ENCODE peak calls at places on chromosomes 16 and 17, in six cellular contexts. One of them, this sample, is unnamed.

GRCh38 chr16:65099607-65100006 is 22.3 kb downstream of the CDH11 start:
- DNase-seq in body of pancreas: no peak
- DNase-seq in A549: no peak
- DNase-seq in adrenal gland: no peak
- DNase-seq in Peyer's patch: no peak
- DNase-seq in spleen: no peak
- DNase-seq in this sample: no peak

GRCh38 chr17:3447625-3448024 is 14.0 kb upstream of the OR1E2 start:
- DNase-seq in spleen: no peak
- DNase-seq in body of pancreas: no peak
- DNase-seq in Peyer's patch: no peak
- DNase-seq in adrenal gland: no peak
- DNase-seq in A549: no peak
- DNase-seq in this sample: no peak

GRCh38 chr17:81025065-81025751 is 9.7 kb upstream of the BAIAP2 start:
- DNase-seq in A549: no peak
- DNase-seq in body of pancreas: no peak
- DNase-seq in adrenal gland: peak; percentile 68
- DNase-seq in Peyer's patch: no peak
- DNase-seq in spleen: peak; percentile 37
- DNase-seq in this sample: no peak

GRCh38 chr17:27566673-27567562 is 64.1 kb upstream of the LGALS9 start:
- DNase-seq in A549: no peak
- DNase-seq in Peyer's patch: no peak
- DNase-seq in body of pancreas: no peak
- DNase-seq in adrenal gland: no peak
- DNase-seq in spleen: peak; percentile 32
- DNase-seq in this sample: no peak

GRCh38 chr17:19346351-19347255 is 15.9 kb downstream of the B9D1 start:
- DNase-seq in A549: peak; percentile 94
- DNase-seq in spleen: peak; percentile 71
- DNase-seq in Peyer's patch: no peak
- DNase-seq in body of pancreas: peak; percentile 48
- DNase-seq in adrenal gland: peak; percentile 73
- DNase-seq in this sample: peak; percentile 68

GRCh38 chr17:72863511-72864175 is 228.8 kb downstream of the SLC39A11 start:
- DNase-seq in body of pancreas: no peak
- DNase-seq in A549: no peak
- DNase-seq in Peyer's patch: no peak
- DNase-seq in spleen: no peak
- DNase-seq in adrenal gland: no peak
- DNase-seq in this sample: no peak

GRCh38 chr16:59909262-59909661 is 1175.1 kb upstream of the GOT2 start:
- DNase-seq in Peyer's patch: no peak
- DNase-seq in spleen: no peak
- DNase-seq in body of pancreas: no peak
- DNase-seq in A549: no peak
- DNase-seq in adrenal gland: no peak
- DNase-seq in this sample: no peak

GRCh38 chr17:42407289-42407836 is 15.7 kb downstream of the CAVIN1 start:
- DNase-seq in Peyer's patch: peak; percentile 73
- DNase-seq in spleen: peak; percentile 93
- DNase-seq in adrenal gland: peak; percentile 96
- DNase-seq in A549: peak; percentile 96
- DNase-seq in body of pancreas: peak; percentile 96
- DNase-seq in this sample: peak; percentile 89

GRCh38 chr17:68057531-68057952 is 22.0 kb downstream of the KPNA2 start:
- DNase-seq in spleen: no peak
- DNase-seq in A549: no peak
- DNase-seq in Peyer's patch: peak; percentile 28
- DNase-seq in body of pancreas: peak; percentile 13
- DNase-seq in adrenal gland: peak; percentile 44
- DNase-seq in this sample: no peak

GRCh38 chr17:32488177-32488542 is 1.4 kb downstream of the CDK5R1 start:
- DNase-seq in spleen: no peak
- DNase-seq in body of pancreas: no peak
- DNase-seq in A549: no peak
- DNase-seq in Peyer's patch: no peak
- DNase-seq in adrenal gland: no peak
- DNase-seq in this sample: peak; percentile 77

GRCh38 chr16:11016993-11017392 is 72.6 kb downstream of the CLEC16A start:
- DNase-seq in A549: peak; percentile 62
- DNase-seq in Peyer's patch: no peak
- DNase-seq in spleen: no peak
- DNase-seq in adrenal gland: peak; percentile 89
- DNase-seq in body of pancreas: peak; percentile 28
- DNase-seq in this sample: peak; percentile 89

GRCh38 chr16:48165961-48166578 is 10.3 kb upstream of the ABCC12 start:
- DNase-seq in Peyer's patch: no peak
- DNase-seq in spleen: no peak
- DNase-seq in body of pancreas: no peak
- DNase-seq in adrenal gland: no peak
- DNase-seq in A549: no peak
- DNase-seq in this sample: no peak

GRCh38 chr17:31391496-31391949 is at the start of gene RAB11FIP4:
- DNase-seq in spleen: peak; percentile 77
- DNase-seq in adrenal gland: no peak
- DNase-seq in A549: no peak
- DNase-seq in body of pancreas: no peak
- DNase-seq in Peyer's patch: peak; percentile 6
- DNase-seq in this sample: peak; percentile 77

GRCh38 chr17:74742153-74742515 is 5.1 kb downstream of the RAB37 start:
- DNase-seq in A549: no peak
- DNase-seq in adrenal gland: no peak
- DNase-seq in body of pancreas: no peak
- DNase-seq in spleen: peak; percentile 94
- DNase-seq in Peyer's patch: peak; percentile 87
- DNase-seq in this sample: no peak

GRCh38 chr16:19288872-19289799 is 3.6 kb downstream of the CLEC19A start:
- DNase-seq in Peyer's patch: no peak
- DNase-seq in body of pancreas: no peak
- DNase-seq in adrenal gland: no peak
- DNase-seq in A549: no peak
- DNase-seq in spleen: no peak
- DNase-seq in this sample: no peak

GRCh38 chr16:22933173-22933572 is 119.2 kb downstream of the HS3ST2 start:
- DNase-seq in Peyer's patch: no peak
- DNase-seq in body of pancreas: no peak
- DNase-seq in A549: no peak
- DNase-seq in adrenal gland: peak; percentile 23
- DNase-seq in spleen: no peak
- DNase-seq in this sample: no peak

GRCh38 chr17:77609553-77610517 is 348.7 kb upstream of the TNRC6C start:
- DNase-seq in Peyer's patch: peak; percentile 70
- DNase-seq in body of pancreas: peak; percentile 6
- DNase-seq in spleen: peak; percentile 82
- DNase-seq in adrenal gland: peak; percentile 27
- DNase-seq in A549: no peak
- DNase-seq in this sample: peak; percentile 87

GRCh38 chr17:19720631-19721426 is 4.4 kb upstream of the SLC47A2 start:
- DNase-seq in spleen: no peak
- DNase-seq in A549: no peak
- DNase-seq in adrenal gland: no peak
- DNase-seq in Peyer's patch: no peak
- DNase-seq in body of pancreas: no peak
- DNase-seq in this sample: no peak

GRCh38 chr17:51372345-51373004 is 112.1 kb downstream of the UTP18 start:
- DNase-seq in body of pancreas: peak; percentile 48
- DNase-seq in Peyer's patch: peak; percentile 22
- DNase-seq in adrenal gland: peak; percentile 42
- DNase-seq in A549: peak; percentile 33
- DNase-seq in spleen: no peak
- DNase-seq in this sample: no peak

GRCh38 chr16:87416826-87417471 is 24.8 kb downstream of the MAP1LC3B start:
- DNase-seq in Peyer's patch: no peak
- DNase-seq in body of pancreas: peak; percentile 30
- DNase-seq in adrenal gland: peak; percentile 71
- DNase-seq in A549: peak; percentile 15
- DNase-seq in spleen: no peak
- DNase-seq in this sample: no peak

GRCh38 chr16:73012341-73012740 is 35.6 kb downstream of the ZFHX3 start:
- DNase-seq in spleen: no peak
- DNase-seq in Peyer's patch: no peak
- DNase-seq in body of pancreas: no peak
- DNase-seq in A549: no peak
- DNase-seq in adrenal gland: no peak
- DNase-seq in this sample: no peak

GRCh38 chr17:62876664-62877411 is 68.7 kb upstream of the MARCHF10 start:
- DNase-seq in Peyer's patch: no peak
- DNase-seq in adrenal gland: no peak
- DNase-seq in spleen: no peak
- DNase-seq in body of pancreas: no peak
- DNase-seq in A549: no peak
- DNase-seq in this sample: no peak

GRCh38 chr16:89921699-89922476 is 1.3 kb upstream of the TUBB3 start:
- DNase-seq in A549: peak; percentile 90
- DNase-seq in body of pancreas: peak; percentile 74
- DNase-seq in adrenal gland: peak; percentile 96
- DNase-seq in Peyer's patch: peak; percentile 23
- DNase-seq in spleen: no peak
- DNase-seq in this sample: peak; percentile 93
- TF ChIP-seq POLR2A in A549: peak; percentile 85
- TF ChIP-seq POLR2A in body of pancreas: peak; percentile 44
- TF ChIP-seq POLR2A in adrenal gland: peak; percentile 73
- TF ChIP-seq POLR2A in Peyer's patch: no peak
- TF ChIP-seq POLR2A in spleen: no peak
- TF ChIP-seq POLR2A in this sample: no peak

DNA sequence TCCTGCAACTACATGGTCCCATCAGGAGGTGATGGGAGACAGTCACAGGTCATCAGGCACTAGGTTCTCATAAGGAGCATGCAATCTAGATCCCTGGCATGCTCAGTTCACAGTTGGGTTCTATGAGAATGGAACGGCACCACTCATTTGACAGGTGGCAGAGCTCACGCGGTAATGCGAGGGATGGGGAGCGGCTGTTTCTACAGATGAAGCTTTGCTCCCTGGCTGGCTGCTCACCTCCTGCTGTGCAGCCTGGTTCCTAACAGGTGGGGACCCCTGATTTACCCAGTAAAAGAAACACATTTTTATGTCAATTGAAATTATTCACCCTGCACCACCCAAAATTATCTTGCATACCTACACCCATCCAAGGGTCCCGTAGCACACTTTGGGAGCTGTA is 42.7 kb upstream of the ZNHIT3 start:
- DNase-seq in Peyer's patch: no peak
- DNase-seq in A549: no peak
- DNase-seq in adrenal gland: no peak
- DNase-seq in body of pancreas: no peak
- DNase-seq in spleen: no peak
- DNase-seq in this sample: no peak
- TF ChIP-seq CTCF in Peyer's patch: no peak
- TF ChIP-seq CTCF in A549: no peak
- TF ChIP-seq CTCF in adrenal gland: no peak
- TF ChIP-seq CTCF in body of pancreas: no peak
- TF ChIP-seq CTCF in spleen: no peak
- TF ChIP-seq CTCF in this sample: no peak

GRCh38 chr17:78820841-78821240 is 19.8 kb downstream of the USP36 start:
- DNase-seq in adrenal gland: no peak
- DNase-seq in Peyer's patch: no peak
- DNase-seq in spleen: peak; percentile 40
- DNase-seq in A549: no peak
- DNase-seq in body of pancreas: no peak
- DNase-seq in this sample: no peak

GRCh38 chr17:78823282-78824046 is 17.1 kb downstream of the USP36 start:
- DNase-seq in A549: no peak
- DNase-seq in body of pancreas: no peak
- DNase-seq in adrenal gland: no peak
- DNase-seq in spleen: peak; percentile 45
- DNase-seq in Peyer's patch: no peak
- DNase-seq in this sample: no peak

GRCh38 chr17:78824240-78824639 is 16.4 kb downstream of the USP36 start:
- DNase-seq in Peyer's patch: no peak
- DNase-seq in spleen: no peak
- DNase-seq in A549: no peak
- DNase-seq in adrenal gland: no peak
- DNase-seq in body of pancreas: no peak
- DNase-seq in this sample: no peak

GRCh38 chr17:78821961-78822360 is 18.7 kb downstream of the USP36 start:
- DNase-seq in Peyer's patch: no peak
- DNase-seq in body of pancreas: no peak
- DNase-seq in adrenal gland: no peak
- DNase-seq in spleen: peak; percentile 32
- DNase-seq in A549: no peak
- DNase-seq in this sample: no peak

GRCh38 chr17:78822552-78822951 is 18.1 kb downstream of the USP36 start:
- DNase-seq in adrenal gland: no peak
- DNase-seq in A549: no peak
- DNase-seq in body of pancreas: no peak
- DNase-seq in spleen: peak; percentile 48
- DNase-seq in Peyer's patch: no peak
- DNase-seq in this sample: no peak
- H3K4me3 ChIP-seq in adrenal gland: no peak overlapping the region
- H3K4me3 ChIP-seq in A549: no peak overlapping the region
- H3K4me3 ChIP-seq in body of pancreas: no peak overlapping the region
- H3K4me3 ChIP-seq in spleen: no peak overlapping the region
- H3K4me3 ChIP-seq in Peyer's patch: no peak overlapping the region
- H3K4me3 ChIP-seq in this sample: no peak overlapping the region

GRCh38 chr17:2215616-2216364 is 87.8 kb downstream of the SMG6 start:
- DNase-seq in A549: no peak
- DNase-seq in spleen: peak; percentile 90
- DNase-seq in adrenal gland: peak; percentile 63
- DNase-seq in body of pancreas: peak; percentile 57
- DNase-seq in Peyer's patch: peak; percentile 88
- DNase-seq in this sample: peak; percentile 94

GRCh38 chr17:2213291-2213960 is 90.2 kb downstream of the SMG6 start:
- DNase-seq in spleen: no peak
- DNase-seq in Peyer's patch: no peak
- DNase-seq in A549: no peak
- DNase-seq in body of pancreas: no peak
- DNase-seq in adrenal gland: peak; percentile 35
- DNase-seq in this sample: no peak

GRCh38 chr17:2214887-2215615 is 88.5 kb downstream of the SMG6 start:
- DNase-seq in Peyer's patch: peak; percentile 49
- DNase-seq in spleen: no peak
- DNase-seq in adrenal gland: peak; percentile 32
- DNase-seq in A549: no peak
- DNase-seq in body of pancreas: no peak
- DNase-seq in this sample: no peak

GRCh38 chr17:2212328-2212981 is 91.1 kb downstream of the SMG6 start:
- DNase-seq in spleen: no peak
- DNase-seq in adrenal gland: peak; percentile 44
- DNase-seq in Peyer's patch: no peak
- DNase-seq in A549: no peak
- DNase-seq in body of pancreas: peak; percentile 40
- DNase-seq in this sample: peak; percentile 73

DNA sequence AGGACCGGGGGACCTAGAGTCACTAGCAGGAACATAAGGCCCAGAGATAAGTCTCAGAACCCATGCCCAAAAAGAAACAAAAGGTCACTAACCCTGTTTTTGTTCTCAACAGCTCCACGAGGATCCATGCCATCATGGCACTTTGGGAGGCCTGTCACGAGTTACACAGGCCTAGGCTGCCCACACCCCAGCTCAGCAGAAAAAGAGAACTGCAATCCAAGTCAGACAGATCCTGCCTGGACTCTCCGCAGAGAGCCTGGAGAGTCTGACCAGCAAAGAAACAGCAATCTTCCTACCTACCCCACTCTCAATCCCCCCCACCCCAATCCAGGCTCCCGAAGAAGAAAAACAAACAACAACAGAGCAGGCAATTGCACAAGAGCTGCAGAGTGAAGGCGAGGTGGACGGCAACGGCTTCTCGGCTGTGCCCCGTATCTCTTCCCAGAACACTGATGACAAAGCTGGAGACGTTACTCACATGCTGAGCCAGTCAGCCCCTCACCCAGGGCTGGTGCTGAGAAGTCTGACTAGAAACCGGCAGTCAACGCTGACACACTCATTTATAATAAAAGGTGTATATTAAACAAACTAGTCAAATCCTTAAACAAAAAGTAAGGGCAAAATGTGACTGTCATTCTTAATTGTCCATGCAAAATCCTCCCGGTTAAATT is 89.4 kb downstream of the SMG6 start:
- DNase-seq in spleen: no peak
- DNase-seq in body of pancreas: peak; percentile 36
- DNase-seq in Peyer's patch: peak; percentile 21
- DNase-seq in A549: no peak
- DNase-seq in adrenal gland: peak; percentile 93
- DNase-seq in this sample: peak; percentile 91
- TF ChIP-seq POLR2A in spleen: no peak
- TF ChIP-seq POLR2A in body of pancreas: no peak
- TF ChIP-seq POLR2A in Peyer's patch: no peak
- TF ChIP-seq POLR2A in A549: no peak
- TF ChIP-seq POLR2A in adrenal gland: no peak
- TF ChIP-seq POLR2A in this sample: no peak

This sample was measured in lower leg skin.